ENCODE peak calls at places on chromosomes 2 and 18, in seven cellular contexts. T is body of pancreas, Y is uterus, H is adrenal gland, K is breast epithelium, C is pancreas, J is right atrium auricular region. P is an unnamed sample. For H3K4me1, the result is how much of the 10 kb centered on the place peaks cover.

GRCh38 chr2:212912445-212913103 is 238.8 kb downstream of the IKZF2 start:
- DNase-seq in T (no peak), Y (no peak), H (no peak), K (no peak), C (no peak), J (no peak), P (no peak)

GRCh38 chr18:69889009-69889408 is 58.7 kb downstream of the CD226 start:
- DNase-seq in T (no peak), Y (no peak), H (no peak), K (no peak), C (no peak), J (no peak), P (no peak)

GRCh38 chr2:204289066-204289465 is 256.2 kb upstream of the PARD3B start:
- DNase-seq in T (no peak), Y (no peak), H (no peak), K (no peak), C (no peak), J (no peak), P (no peak)

GRCh38 chr2:149313512-149313972 is 16.8 kb upstream of the LYPD6 start:
- DNase-seq in T (peak), Y (no peak), H (no peak), K (no peak), C (no peak), J (no peak), P (no peak)

GRCh38 chr2:132837764-132838163 is 167.8 kb upstream of the LYPD1 start:
- DNase-seq in T (no peak), Y (no peak), H (no peak), K (no peak), C (no peak), J (no peak), P (no peak)

GRCh38 chr2:74886251-74886650 is 52.3 kb downstream of the HK2 start:
- DNase-seq in T (no peak), Y (no peak), H (no peak), K (no peak), C (no peak), J (no peak), P (no peak)

GRCh38 chr2:61255580-61256437 is 93.8 kb downstream of the C2orf74 start:
- DNase-seq in T (no peak), Y (no peak), H (no peak), K (no peak), C (no peak), J (no peak), P (no peak)

GRCh38 chr2:63344575-63345284 is 243.5 kb downstream of the WDPCP start:
- DNase-seq in T (no peak), Y (no peak), H (no peak), K (no peak), C (no peak), J (no peak), P (no peak)

GRCh38 chr2:162828545-162828944 is 10.0 kb downstream of the KCNH7 start:
- DNase-seq in T (no peak), Y (no peak), H (no peak), K (no peak), C (no peak), J (no peak), P (no peak)

GRCh38 chr2:45224321-45224995 is 215.2 kb upstream of the SIX2 start:
- DNase-seq in T (no peak), Y (no peak), H (no peak), K (no peak), C (no peak), J (no peak), P (no peak)

GRCh38 chr2:47799210-47799609 is 16.3 kb downstream of the MSH6 start:
- DNase-seq in T (no peak), Y (no peak), H (no peak), K (no peak), C (no peak), J (no peak), P (no peak)

GRCh38 chr2:181985632-181986205 is at the start of gene PPP1R1C:
- DNase-seq in T (no peak), Y (no peak), H (no peak), K (no peak), C (no peak), J (no peak), P (no peak)

GRCh38 chr2:64914735-64915509 is 74.3 kb upstream of the SLC1A4 start:
- DNase-seq in T (no peak), Y (peak), H (no peak), K (no peak), C (no peak), J (no peak), P (no peak)

GRCh38 chr2:197141669-197142068 is 168.9 kb downstream of the ANKRD44 start:
- DNase-seq in T (no peak), Y (no peak), H (no peak), K (no peak), C (no peak), J (no peak), P (no peak)

GRCh38 chr2:190340369-190340768 is 3.0 kb upstream of the INPP1 start:
- DNase-seq in T (no peak), Y (no peak), H (no peak), K (no peak), C (no peak), J (no peak), P (no peak)

GRCh38 chr2:238771193-238771592 is 76.7 kb upstream of the TWIST2 start:
- DNase-seq in T (no peak), Y (no peak), H (no peak), K (no peak), C (no peak), J (no peak), P (no peak)

GRCh38 chr2:73035899-73036778 is 35.4 kb downstream of the SFXN5 start:
- DNase-seq in T (no peak), Y (no peak), H (no peak), K (no peak), C (no peak), J (no peak), P (no peak)

GRCh38 chr18:77061946-77062517 is 70.6 kb downstream of the MBP start:
- DNase-seq in T (no peak), Y (no peak), H (no peak), K (no peak), C (no peak), J (peak), P (no peak)

GRCh38 chr2:33210626-33211025 is 263.9 kb downstream of the LTBP1 start:
- DNase-seq in T (no peak), Y (peak), H (no peak), K (no peak), C (no peak), J (no peak), P (peak)

GRCh38 chr2:23901966-23902942 is 24.7 kb downstream of the ATAD2B start:
- DNase-seq in T (no peak), Y (no peak), H (no peak), K (no peak), C (no peak), J (no peak), P (no peak)

DNA sequence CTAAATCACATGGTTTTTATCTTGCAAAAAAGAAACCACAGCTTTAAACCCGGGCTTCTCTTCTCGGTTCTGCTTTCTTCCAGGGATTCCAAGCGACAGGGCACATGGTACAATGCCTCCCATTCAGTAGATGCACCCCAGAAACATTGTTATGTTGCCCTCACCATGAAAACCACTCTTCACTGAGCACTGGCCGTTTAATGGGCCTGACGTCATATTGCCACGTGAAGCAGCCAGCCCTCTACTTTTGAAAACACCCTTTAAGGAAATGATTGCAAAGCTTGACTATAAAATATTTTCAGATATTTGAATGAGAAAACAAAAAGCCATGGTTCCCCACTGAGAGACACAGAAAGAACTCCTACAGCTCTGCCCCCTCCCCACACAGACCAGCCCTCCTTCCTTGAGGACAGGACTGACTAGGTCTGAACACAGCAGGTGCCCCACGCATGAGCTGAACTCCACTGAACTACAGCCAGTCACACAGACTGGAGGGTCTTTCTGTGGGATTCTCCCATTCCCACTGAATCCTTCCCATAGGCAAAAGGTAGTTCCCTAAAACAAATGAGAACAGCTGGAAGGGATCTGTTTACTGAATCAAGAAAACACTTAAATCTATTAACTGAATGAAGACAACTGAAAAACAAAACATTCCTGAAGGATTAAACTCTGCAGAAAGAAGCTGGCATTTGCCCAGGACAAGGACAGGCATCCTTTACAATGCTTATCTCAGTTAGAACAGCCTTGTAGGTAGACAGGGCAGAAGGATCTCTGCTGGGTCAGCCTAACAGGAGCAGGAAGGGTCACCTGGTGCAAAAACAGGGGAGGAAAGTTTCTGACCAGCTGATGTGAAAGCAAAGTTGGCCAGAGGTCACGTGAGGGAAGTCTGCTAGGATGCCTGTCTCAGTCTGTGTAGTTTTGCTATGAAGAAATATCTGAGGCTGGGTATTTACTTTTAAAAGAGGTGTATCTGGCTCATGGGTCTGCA is 348.9 kb downstream of the ANAPC1 start:
- DNase-seq in T (no peak), Y (peak), H (no peak), K (no peak), C (no peak), J (no peak), P (no peak)
- H3K27ac ChIP-seq in T (peak), Y (peak), H (no peak), K (peak), C (no peak), J (no peak), P (no peak)

GRCh38 chr2:128316777-128317185 is 1.9 kb downstream of the HS6ST1 start:
- DNase-seq in T (no peak), Y (no peak), H (no peak), K (peak), C (no peak), J (peak), P (no peak)
- H3K4me1 ChIP-seq in T (half or more), Y (under half), H (under half), K (under half), C (under half), J (under half), P (under half)

GRCh38 chr18:7898181-7898580 is 331.1 kb downstream of the PTPRM start:
- DNase-seq in T (no peak), Y (no peak), H (no peak), K (no peak), C (no peak), J (no peak), P (no peak)
- TF ChIP-seq CTCF in T (no peak), Y (no peak), H (no peak), K (no peak), C (no peak), J (no peak), P (no peak)

GRCh38 chr2:1743396-1744150 is 742 bp downstream of the PXDN start:
- DNase-seq in T (no peak), Y (peak), H (no peak), K (no peak), C (no peak), J (no peak), P (no peak)

GRCh38 chr2:1744446-1745170 is at the start of gene PXDN:
- DNase-seq in T (no peak), Y (peak), H (no peak), K (no peak), C (peak), J (no peak), P (peak)

GRCh38 chr2:1744151-1744445 is 217 bp downstream of the PXDN start:
- DNase-seq in T (no peak), Y (no peak), H (no peak), K (no peak), C (peak), J (no peak), P (peak)

GRCh38 chr2:1746174-1747064 is 2.1 kb upstream of the PXDN start:
- DNase-seq in T (no peak), Y (no peak), H (no peak), K (peak), C (peak), J (no peak), P (no peak)

GRCh38 chr2:1745171-1746023 is 1.1 kb upstream of the PXDN start:
- DNase-seq in T (no peak), Y (no peak), H (no peak), K (peak), C (peak), J (peak), P (peak)
- H3K27ac ChIP-seq in T (no peak), Y (peak), H (no peak), K (peak), C (no peak), J (peak), P (peak)

GRCh38 chr2:183027443-183027842 is 10.8 kb downstream of the NCKAP1 start:
- DNase-seq in T (no peak), Y (no peak), H (no peak), K (no peak), C (no peak), J (no peak), P (no peak)

GRCh38 chr2:183028108-183028507 is 10.1 kb downstream of the NCKAP1 start:
- DNase-seq in T (no peak), Y (no peak), H (no peak), K (no peak), C (no peak), J (no peak), P (no peak)

GRCh38 chr2:183024701-183025100 is 13.6 kb downstream of the NCKAP1 start:
- DNase-seq in T (no peak), Y (no peak), H (no peak), K (no peak), C (no peak), J (no peak), P (no peak)

GRCh38 chr2:183026424-183026823 is 11.8 kb downstream of the NCKAP1 start:
- DNase-seq in T (no peak), Y (no peak), H (no peak), K (no peak), C (no peak), J (no peak), P (no peak)

GRCh38 chr2:183025993-183026392 is 12.3 kb downstream of the NCKAP1 start:
- DNase-seq in T (no peak), Y (no peak), H (no peak), K (no peak), C (no peak), J (no peak), P (no peak)
- H3K4me1 ChIP-seq in T (under half), Y (under half), H (under half), K (under half), C (under half), J (under half), P (under half)

GRCh38 chr18:23587220-23587642 is 925 bp upstream of the NPC1 start:
- DNase-seq in T (no peak), Y (peak), H (peak), K (no peak), C (no peak), J (no peak), P (no peak)
- TF ChIP-seq CTCF in T (no peak), Y (no peak), H (peak), K (no peak), C (no peak), J (peak), P (no peak)

P was measured in ascending aorta.